ENCODE peak calls at places on chromosomes 3 and 15, in eight cellular contexts. Z, O, W, A, C, K, Y and U are unnamed samples.
A peak's percentile ranks its signal among the peaks of the same experiment; 100 is the strongest.

GRCh38 chr3:119973276-119973675 is 121.0 kb downstream of the GSK3B start:
- DNase-seq in K (no peak), O (no peak), W (no peak), Y (no peak), Z (no peak), A (no peak), C (no peak), U (no peak)

GRCh38 chr3:72591522-72592421 is 256.5 kb downstream of the SHQ1 start:
- DNase-seq in A (no peak), K (peak; percentile 73), Z (peak; percentile 95), O (no peak), Y (peak; percentile 41), C (no peak), W (no peak), U (no peak)

GRCh38 chr3:24128195-24129005 is 183.3 kb downstream of the NR1D2 start:
- DNase-seq in A (no peak), Z (peak; percentile 88), C (no peak), O (no peak), K (no peak), Y (no peak), W (no peak), U (no peak)

GRCh38 chr3:73766599-73767378 is 142.0 kb upstream of the PDZRN3 start:
- DNase-seq in O (no peak), A (no peak), Z (peak; percentile 84), C (no peak), K (peak; percentile 66), Y (peak; percentile 32), W (no peak), U (no peak)

GRCh38 chr15:73318463-73319351 is 50.1 kb downstream of the HCN4 start:
- DNase-seq in K (no peak), Y (no peak), A (no peak), O (no peak), W (no peak), Z (peak; percentile 20), C (no peak), U (no peak)

GRCh38 chr3:51099794-51100542 is 285.1 kb upstream of the MANF start:
- DNase-seq in K (no peak), W (peak; percentile 10), A (no peak), Y (peak; percentile 29), C (peak; percentile 35), O (no peak), Z (peak; percentile 81), U (peak; percentile 5)

GRCh38 chr3:194671511-194671899 is 486 bp downstream of the LSG1 start:
- DNase-seq in Z (peak; percentile 74), A (no peak), O (peak; percentile 30), C (peak; percentile 72), W (no peak), K (no peak), Y (no peak), U (peak; percentile 49)

GRCh38 chr3:171347017-171347979 is 112.9 kb downstream of the TNIK start:
- DNase-seq in A (no peak), K (no peak), Z (peak; percentile 46), C (no peak), W (no peak), O (no peak), Y (no peak), U (no peak)

GRCh38 chr3:5220667-5221431 is 33.3 kb downstream of the EDEM1 start:
- DNase-seq in O (no peak), K (no peak), Y (no peak), Z (no peak), A (no peak), W (no peak), C (no peak), U (no peak)

GRCh38 chr3:47120138-47120537 is 43.8 kb downstream of the SETD2 start:
- DNase-seq in A (no peak), W (no peak), O (no peak), C (peak; percentile 44), Y (no peak), Z (no peak), K (no peak), U (no peak)

GRCh38 chr3:117080899-117081298 is 371.3 kb downstream of the TUSC7 start:
- DNase-seq in C (no peak), A (no peak), Y (no peak), W (no peak), Z (no peak), O (no peak), K (no peak), U (no peak)

GRCh38 chr3:89303721-89304120 is 196.3 kb downstream of the EPHA3 start:
- DNase-seq in C (no peak), O (no peak), K (no peak), Y (no peak), A (no peak), W (no peak), Z (peak; percentile 72), U (no peak)

GRCh38 chr15:43514241-43515057 is 3.0 kb upstream of the MAP1A start:
- DNase-seq in C (peak; percentile 81), W (no peak), K (no peak), Y (peak; percentile 29), Z (peak; percentile 68), A (no peak), O (peak; percentile 20), U (peak; percentile 17)

GRCh38 chr3:33211444-33211843 is 7.2 kb downstream of the SUSD5 start:
- DNase-seq in K (no peak), O (no peak), Y (no peak), Z (peak; percentile 84), W (peak; percentile 60), A (no peak), C (no peak), U (no peak)

GRCh38 chr15:66294157-66294931 is 976 bp downstream of the DIS3L start:
- DNase-seq in O (no peak), C (peak; percentile 60), K (no peak), W (peak; percentile 15), A (no peak), Y (no peak), Z (peak; percentile 83), U (no peak)

DNA sequence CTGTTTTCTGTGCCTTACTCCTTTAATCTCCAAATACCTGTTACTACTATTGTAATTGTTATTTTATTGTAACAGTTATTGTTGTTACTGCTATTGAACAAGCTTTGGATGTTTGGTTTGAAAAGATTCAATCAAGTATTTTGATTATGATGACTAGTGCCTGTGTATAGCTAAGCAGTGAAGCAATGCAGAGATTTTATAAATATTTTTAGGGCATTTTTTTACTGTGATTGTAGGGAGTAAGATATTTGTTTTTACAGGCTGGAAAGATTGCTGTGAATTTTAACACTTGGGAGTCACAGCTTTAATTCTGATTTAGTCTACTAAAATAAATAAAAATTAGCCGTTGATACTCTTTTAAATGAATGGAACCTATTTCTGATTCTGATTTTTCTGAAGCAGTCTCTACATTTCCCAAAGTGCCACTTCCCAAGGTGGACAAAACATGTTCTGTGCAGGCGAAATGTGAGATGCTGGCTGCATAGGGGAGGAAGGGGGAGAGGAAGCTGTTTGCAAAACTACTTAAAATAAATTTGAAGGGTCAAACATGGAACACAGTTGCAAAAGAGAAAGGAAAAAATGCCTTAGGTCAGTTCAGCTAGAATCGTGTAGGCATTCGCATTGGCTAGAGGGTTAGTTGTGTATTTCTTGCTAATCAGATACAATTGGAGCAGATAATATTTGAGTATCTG is 25.6 kb downstream of the EEFSEC start:
- DNase-seq in Y (no peak), Z (no peak), C (no peak), K (no peak), O (no peak), W (no peak), A (no peak), U (no peak)
- H3K4me3 ChIP-seq in Y (no peak overlapping the region), Z (no peak overlapping the region), C (no peak overlapping the region), K (peak overlapping the region; percentile 4), O (no peak overlapping the region), W (no peak overlapping the region), A (no peak overlapping the region), U (no peak overlapping the region)

DNA sequence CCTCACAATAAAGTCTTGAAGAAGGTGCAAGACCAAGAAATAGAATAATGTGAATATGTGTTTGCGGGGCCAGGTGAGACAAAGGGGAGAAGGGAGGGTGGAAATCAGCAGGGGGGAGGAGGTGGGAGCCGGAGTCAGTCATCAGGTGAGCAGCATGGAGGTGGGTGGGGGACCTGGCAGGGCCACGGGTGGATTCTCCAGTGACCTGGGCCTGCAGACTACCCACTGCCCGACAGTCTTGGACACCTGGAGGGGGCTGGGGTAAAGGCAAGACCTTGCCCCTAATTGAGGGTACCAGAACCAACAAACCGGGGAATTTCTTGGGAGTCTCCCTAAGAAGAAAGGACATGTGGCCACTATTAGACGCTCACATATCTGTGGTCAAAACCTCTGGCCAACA is 95.8 kb downstream of the CHSY1 start:
- DNase-seq in K (peak; percentile 25), O (no peak), Z (no peak), A (no peak), W (no peak), C (no peak), Y (no peak), U (no peak)
- H3K4me3 ChIP-seq in K (no peak overlapping the region), O (no peak overlapping the region), Z (no peak overlapping the region), A (no peak overlapping the region), W (no peak overlapping the region), C (no peak overlapping the region), Y (no peak overlapping the region), U (no peak overlapping the region)

DNA sequence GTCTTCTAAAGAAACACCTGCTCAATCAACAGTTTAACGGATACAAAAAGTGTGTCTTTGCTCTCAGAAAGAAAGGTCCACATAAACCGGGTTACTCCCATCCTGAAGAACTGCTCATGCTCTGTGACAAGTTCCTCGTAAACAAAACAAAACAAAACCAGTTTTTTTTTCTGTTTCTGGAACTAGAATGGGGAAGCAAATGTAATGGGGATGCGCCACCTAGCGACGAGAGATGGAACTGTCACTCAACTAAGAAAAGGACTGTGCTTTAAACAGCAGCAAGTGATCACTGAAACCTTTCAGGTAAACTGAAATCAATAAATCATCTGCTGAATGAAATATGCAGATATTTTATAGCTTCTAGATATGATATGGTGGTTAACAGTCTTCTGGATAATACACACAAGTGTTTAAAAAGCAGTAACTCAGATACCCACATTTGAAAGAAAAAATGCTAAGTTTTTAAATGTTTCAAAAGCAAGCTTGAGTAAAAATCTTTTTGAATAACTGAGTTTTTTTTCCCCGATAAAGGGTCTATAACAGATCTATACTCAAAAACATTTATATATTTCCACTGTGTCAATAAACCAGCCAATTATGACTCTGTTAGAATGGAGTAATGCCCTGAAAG is 10.9 kb downstream of the TM2D3 start:
- DNase-seq in K (peak; percentile 77), A (peak; percentile 68), O (peak; percentile 78), Z (peak; percentile 80), C (peak; percentile 87), W (peak; percentile 61), Y (peak; percentile 82), U (peak; percentile 73)
- H3K4me3 ChIP-seq in K (no peak overlapping the region), A (no peak overlapping the region), O (no peak overlapping the region), Z (no peak overlapping the region), C (peak overlapping the region; percentile 53), W (no peak overlapping the region), Y (no peak overlapping the region), U (no peak overlapping the region)

GRCh38 chr3:14600856-14601610 is 50.5 kb upstream of the CCDC174 start:
- DNase-seq in K (no peak), C (no peak), A (no peak), O (no peak), Y (no peak), Z (no peak), W (no peak), U (no peak)

GRCh38 chr3:14600075-14600474 is 51.5 kb upstream of the CCDC174 start:
- DNase-seq in W (no peak), O (no peak), A (no peak), C (no peak), Z (no peak), Y (no peak), K (no peak), U (no peak)

GRCh38 chr3:14602804-14603644 is 48.5 kb upstream of the CCDC174 start:
- DNase-seq in Z (peak; percentile 39), K (no peak), Y (no peak), W (no peak), O (no peak), A (no peak), C (no peak), U (no peak)

GRCh38 chr3:14601692-14602005 is 49.9 kb upstream of the CCDC174 start:
- DNase-seq in O (no peak), K (no peak), Y (no peak), Z (no peak), C (no peak), A (no peak), W (no peak), U (no peak)

GRCh38 chr3:14602006-14602803 is 49.4 kb upstream of the CCDC174 start:
- DNase-seq in K (no peak), Y (no peak), O (no peak), C (no peak), A (no peak), W (no peak), Z (no peak), U (no peak)
- H3K4me3 ChIP-seq in K (peak overlapping the region; percentile 41), Y (no peak overlapping the region), O (no peak overlapping the region), C (no peak overlapping the region), A (no peak overlapping the region), W (peak overlapping the region; percentile 44), Z (peak overlapping the region; percentile 57), U (no peak overlapping the region)